ENCODE peak calls at places on chromosomes 13 and 19, in four cellular contexts. S, T, Z and I are unnamed samples.

GRCh38 chr19:40091205-40092129 is 724 bp upstream of the ZNF780A start:
- DNase-seq in S (no peak), T (no peak), Z (no peak), I (no peak)

GRCh38 chr13:44050450-44051063 is 170.9 kb downstream of the LACC1 start:
- DNase-seq in S (no peak), T (no peak), Z (no peak), I (peak; percentile 2)

GRCh38 chr19:3047307-3048189 is 14.7 kb downstream of the TLE5 start:
- DNase-seq in S (no peak), T (peak; percentile 78), Z (no peak), I (no peak)

GRCh38 chr13:48235100-48235813 is 2.3 kb downstream of the ITM2B start:
- DNase-seq in S (peak; percentile 45), T (no peak), Z (no peak), I (no peak)

GRCh38 chr13:108959254-108959653 is 329.8 kb downstream of the MYO16 start:
- DNase-seq in S (no peak), T (no peak), Z (no peak), I (no peak)

GRCh38 chr13:106561551-106562170 is 6.3 kb downstream of the ARGLU1 start:
- DNase-seq in S (peak; percentile 55), T (no peak), Z (no peak), I (peak; percentile 14)

GRCh38 chr19:30419581-30420180 is 47.5 kb downstream of the ZNF536 start:
- DNase-seq in S (no peak), T (no peak), Z (no peak), I (no peak)

GRCh38 chr13:112842931-112843391 is 126.1 kb upstream of the MCF2L start:
- DNase-seq in S (no peak), T (no peak), Z (no peak), I (no peak)

GRCh38 chr13:48094404-48094780 is 512 bp downstream of the MED4 start:
- DNase-seq in S (no peak), T (no peak), Z (no peak), I (peak; percentile 2)

GRCh38 chr19:58150328-58150921 is at the start of gene ZNF329:
- DNase-seq in S (peak; percentile 32), T (peak; percentile 89), Z (peak; percentile 64), I (peak; percentile 84)

GRCh38 chr19:46015961-46016425 is 6.9 kb downstream of the PGLYRP1 start:
- DNase-seq in S (no peak), T (no peak), Z (no peak), I (no peak)
- TF ChIP-seq SPI1 in S (no peak), T (no peak), Z (no peak), I (no peak)

GRCh38 chr19:44111910-44112463 is 1.2 kb upstream of the ZNF225 start:
- DNase-seq in S (no peak), T (no peak), Z (no peak), I (no peak)

GRCh38 chr19:44113784-44114390 is 688 bp downstream of the ZNF225 start:
- DNase-seq in S (no peak), T (peak; percentile 17), Z (no peak), I (no peak)

GRCh38 chr19:44109458-44109857 is 3.7 kb upstream of the ZNF225 start:
- DNase-seq in S (no peak), T (no peak), Z (no peak), I (no peak)

GRCh38 chr19:44113138-44113783 is at the start of gene ZNF225:
- DNase-seq in S (peak; percentile 87), T (peak; percentile 91), Z (peak; percentile 99), I (peak; percentile 69)

DNA sequence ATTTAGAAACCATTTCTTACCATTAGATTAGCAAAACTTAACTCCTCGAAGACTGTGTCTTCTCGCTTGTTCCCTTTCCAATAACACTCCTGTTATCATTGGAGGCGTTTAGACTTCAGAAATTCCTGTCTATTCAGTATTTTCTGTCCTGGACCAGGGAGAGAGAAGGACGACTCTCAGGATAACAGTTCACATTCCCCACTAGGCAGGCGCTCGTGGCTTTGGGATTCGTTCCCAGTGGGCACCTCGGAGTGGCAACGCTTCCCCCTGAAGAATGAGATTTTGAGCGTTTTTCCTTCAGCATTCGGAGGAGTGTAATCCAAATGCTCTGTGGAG is 429 bp upstream of the ZNF225 start:
- DNase-seq in S (no peak), T (no peak), Z (no peak), I (no peak)
- TF ChIP-seq SPI1 in S (no peak), T (no peak), Z (no peak), I (no peak)

GRCh38 chr13:41637578-41637977 is 180.2 kb downstream of the RGCC start:
- DNase-seq in S (no peak), T (no peak), Z (no peak), I (no peak)
- TF ChIP-seq SPI1 in S (no peak), T (no peak), Z (no peak), I (no peak)

GRCh38 chr13:102847272-102848234 is 1.7 kb downstream of the ERCC5 start:
- DNase-seq in S (no peak), T (no peak), Z (no peak), I (no peak)
- TF ChIP-seq SPI1 in S (no peak), T (no peak), Z (no peak), I (no peak)

GRCh38 chr19:13043285-13043684 is 48.0 kb downstream of the NFIX start:
- DNase-seq in S (no peak), T (no peak), Z (no peak), I (no peak)
- TF ChIP-seq SPI1 in S (no peak), T (no peak), Z (no peak), I (no peak)

GRCh38 chr19:35133826-35134225 is 1.0 kb downstream of the LGI4 start:
- DNase-seq in S (no peak), T (no peak), Z (no peak), I (no peak)

GRCh38 chr19:35134601-35135091 is at the start of gene LGI4:
- DNase-seq in S (no peak), T (no peak), Z (no peak), I (no peak)

GRCh38 chr19:35136231-35136630 is 1.4 kb upstream of the LGI4 start:
- DNase-seq in S (no peak), T (no peak), Z (no peak), I (no peak)

GRCh38 chr19:35136977-35137702 is 1.5 kb upstream of the FXYD1 start:
- DNase-seq in S (no peak), T (no peak), Z (no peak), I (no peak)

DNA sequence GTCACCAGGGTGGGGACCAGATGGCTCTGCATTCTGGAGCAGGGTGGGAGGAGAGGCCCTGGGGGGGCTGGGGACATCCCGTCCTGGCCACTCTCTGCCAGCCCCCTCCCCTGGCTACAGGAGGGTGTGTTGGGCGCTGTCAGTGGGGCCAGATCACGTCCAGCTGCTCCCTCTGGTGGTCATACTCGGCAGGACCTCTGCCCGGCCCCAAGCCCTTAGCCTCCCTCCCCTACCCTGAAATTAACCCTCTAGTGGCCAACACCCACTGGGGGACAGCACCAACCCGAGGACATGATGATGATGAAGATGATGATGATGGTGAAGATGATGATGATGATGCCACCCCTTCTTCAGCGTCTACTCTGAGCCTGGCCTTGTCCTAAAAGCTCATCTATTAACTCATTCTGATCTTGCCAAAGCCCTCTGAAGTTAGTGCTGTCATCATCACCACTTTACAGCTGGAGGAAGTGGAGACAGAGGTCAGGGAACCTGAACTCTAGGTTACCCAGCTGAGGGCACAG is 590 bp upstream of the LGI4 start:
- DNase-seq in S (no peak), T (peak; percentile 93), Z (peak; percentile 51), I (peak; percentile 96)
- TF ChIP-seq SPI1 in S (no peak), T (no peak), Z (no peak), I (no peak)

GRCh38 chr19:51598159-51598915 is 27.3 kb downstream of the ZNF175 start:
- DNase-seq in S (no peak), T (no peak), Z (no peak), I (no peak)

GRCh38 chr19:51602189-51602854 is 27.9 kb downstream of the SIGLEC5 start:
- DNase-seq in S (no peak), T (no peak), Z (no peak), I (no peak)

GRCh38 chr19:51599084-51599483 is 28.0 kb downstream of the ZNF175 start:
- DNase-seq in S (no peak), T (no peak), Z (no peak), I (no peak)

GRCh38 chr19:51595776-51596175 is 24.7 kb downstream of the ZNF175 start:
- DNase-seq in S (no peak), T (no peak), Z (peak; percentile 49), I (no peak)

GRCh38 chr19:51600940-51601575 is 29.1 kb downstream of the SIGLEC5 start:
- DNase-seq in S (no peak), T (no peak), Z (no peak), I (no peak)
- TF ChIP-seq SPI1 in S (no peak), T (no peak), Z (no peak), I (no peak)

GRCh38 chr19:39037194-39037593 is 4.8 kb upstream of the FBXO27 start:
- DNase-seq in S (no peak), T (no peak), Z (no peak), I (no peak)

GRCh38 chr19:39032164-39032918 is at the start of gene FBXO27:
- DNase-seq in S (no peak), T (peak; percentile 68), Z (no peak), I (no peak)

DNA sequence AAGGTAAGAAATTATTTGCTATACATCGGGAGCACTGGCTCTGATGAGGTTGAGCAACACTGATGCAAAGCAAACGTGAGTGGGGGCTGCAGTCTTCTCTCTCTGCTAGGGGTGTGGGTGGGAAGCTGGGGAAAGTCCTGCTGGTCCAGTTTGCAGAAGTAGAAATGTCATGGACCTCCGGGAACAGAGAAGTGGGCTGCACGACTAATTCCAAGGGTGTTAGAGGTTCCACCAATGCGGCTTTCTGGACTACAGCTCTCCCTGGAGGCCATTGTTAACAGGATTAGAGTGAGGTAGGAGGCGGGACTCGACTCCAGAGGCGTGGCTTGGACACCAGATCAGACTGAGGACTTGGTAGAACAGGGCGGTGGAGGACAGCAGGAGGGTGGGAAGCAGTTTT is 5.7 kb upstream of the FBXO27 start:
- DNase-seq in S (no peak), T (peak; percentile 77), Z (no peak), I (no peak)
- TF ChIP-seq SPI1 in S (no peak), T (no peak), Z (no peak), I (no peak)

GRCh38 chr13:53064721-53065120 is 36.1 kb downstream of the OLFM4 start:
- DNase-seq in S (no peak), T (no peak), Z (no peak), I (no peak)
- TF ChIP-seq SPI1 in S (no peak), T (no peak), Z (no peak), I (no peak)